ENCODE peak calls at places on chromosome 11, in four cellular contexts. K is MV-4-11, T is NCI-H1092, Y is dorsolateral prefrontal cortex. L is an unnamed sample.

GRCh38 chr11:132858203-132858602 is 674.1 kb downstream of the OPCML start:
- DNase-seq in K (peak), T (no peak), Y (no peak), L (peak)

GRCh38 chr11:43567396-43567975 is 113.1 kb upstream of the HSD17B12 start:
- DNase-seq in K (peak), T (peak), Y (no peak), L (peak)

GRCh38 chr11:47399860-47400812 is 8.3 kb upstream of the SLC39A13 start:
- DNase-seq in K (no peak), T (no peak), Y (no peak), L (peak)

GRCh38 chr11:127345819-127346459 is 345.4 kb upstream of the KIRREL3 start:
- DNase-seq in K (no peak), T (peak), Y (no peak), L (peak)

GRCh38 chr11:76781046-76781801 is 1.9 kb upstream of the TSKU start:
- DNase-seq in K (no peak), T (no peak), Y (no peak), L (no peak)

GRCh38 chr11:43282607-43283440 is 29.0 kb upstream of the API5 start:
- DNase-seq in K (peak), T (no peak), Y (no peak), L (peak)

GRCh38 chr11:95993438-95994339 is 69.8 kb upstream of the MTMR2 start:
- DNase-seq in K (no peak), T (no peak), Y (no peak), L (no peak)

GRCh38 chr11:46696212-46696558 is 4.2 kb downstream of the ARHGAP1 start:
- DNase-seq in K (no peak), T (peak), Y (peak), L (no peak)

GRCh38 chr11:130679247-130679646 is 230.8 kb downstream of the ADAMTS15 start:
- DNase-seq in K (no peak), T (no peak), Y (no peak), L (no peak)

GRCh38 chr11:1087961-1088926 is 13.6 kb downstream of the MUC2 start:
- DNase-seq in K (no peak), T (no peak), Y (peak), L (no peak)

GRCh38 chr11:125262194-125262824 is 97.8 kb downstream of the PKNOX2 start:
- DNase-seq in K (no peak), T (peak), Y (no peak), L (no peak)

GRCh38 chr11:35005156-35005780 is 88.8 kb downstream of the PDHX start:
- DNase-seq in K (no peak), T (no peak), Y (no peak), L (no peak)

GRCh38 chr11:61870429-61871039 is 20.8 kb downstream of the FADS3 start:
- DNase-seq in K (no peak), T (no peak), Y (no peak), L (peak)

GRCh38 chr11:57530215-57530595 is 349 bp downstream of the TIMM10 start:
- DNase-seq in K (no peak), T (no peak), Y (no peak), L (peak)

GRCh38 chr11:116459233-116459632 is 313.6 kb downstream of the BUD13 start:
- DNase-seq in K (no peak), T (no peak), Y (no peak), L (no peak)

GRCh38 chr11:58498464-58498863 is 9.4 kb downstream of the OR5B21 start:
- DNase-seq in K (peak), T (no peak), Y (no peak), L (peak)

GRCh38 chr11:64234840-64235379 is 526 bp downstream of the VEGFB start:
- DNase-seq in K (no peak), T (no peak), Y (no peak), L (peak)

GRCh38 chr11:19800162-19800561 is 87.5 kb downstream of the NAV2 start:
- DNase-seq in K (no peak), T (no peak), Y (no peak), L (no peak)

GRCh38 chr11:72985645-72986044 is 156.5 kb downstream of the FCHSD2 start:
- DNase-seq in K (no peak), T (no peak), Y (no peak), L (no peak)

GRCh38 chr11:117823941-117824420 is 563 bp downstream of the FXYD2 start:
- DNase-seq in K (peak), T (no peak), Y (peak), L (peak)

GRCh38 chr11:116052603-116053537 is 548.7 kb upstream of the CADM1 start:
- DNase-seq in K (no peak), T (peak), Y (no peak), L (no peak)

GRCh38 chr11:112016088-112016764 is 9.0 kb upstream of the DLAT start:
- DNase-seq in K (peak), T (no peak), Y (no peak), L (peak)

L was measured in NB4.